ENCODE peak calls at places on chromosomes 7 and 10, in seven cellular contexts. One of them, this sample, is unnamed.

GRCh38 chr10:48801026-48801425 is 116.4 kb downstream of the WDFY4 start:
- DNase-seq in astrocyte: no peak
- DNase-seq in hepatocyte: no peak
- DNase-seq in IMR-90: no peak
- DNase-seq in GM23338: no peak
- DNase-seq in fibroblast of lung: no peak
- DNase-seq in HCT116: no peak
- DNase-seq in this sample: no peak

GRCh38 chr10:126063353-126063791 is 167.0 kb downstream of the FANK1 start:
- DNase-seq in astrocyte: peak; percentile 97
- DNase-seq in hepatocyte: no peak
- DNase-seq in IMR-90: peak; percentile 81
- DNase-seq in GM23338: no peak
- DNase-seq in fibroblast of lung: peak; percentile 98
- DNase-seq in HCT116: peak; percentile 19
- DNase-seq in this sample: no peak

GRCh38 chr10:30488319-30488718 is 54.3 kb downstream of the MAP3K8 start:
- DNase-seq in astrocyte: no peak
- DNase-seq in hepatocyte: no peak
- DNase-seq in IMR-90: no peak
- DNase-seq in GM23338: no peak
- DNase-seq in fibroblast of lung: no peak
- DNase-seq in HCT116: no peak
- DNase-seq in this sample: no peak

GRCh38 chr10:116316533-116316932 is 7.7 kb upstream of the CCDC172 start:
- DNase-seq in astrocyte: peak; percentile 49
- DNase-seq in hepatocyte: no peak
- DNase-seq in IMR-90: no peak
- DNase-seq in GM23338: no peak
- DNase-seq in fibroblast of lung: peak; percentile 56
- DNase-seq in HCT116: no peak
- DNase-seq in this sample: no peak

GRCh38 chr10:59229451-59229850 is 53.0 kb downstream of the PHYHIPL start:
- DNase-seq in astrocyte: no peak
- DNase-seq in hepatocyte: no peak
- DNase-seq in IMR-90: no peak
- DNase-seq in GM23338: no peak
- DNase-seq in fibroblast of lung: no peak
- DNase-seq in HCT116: no peak
- DNase-seq in this sample: no peak

GRCh38 chr10:3210251-3210650 is 37.7 kb upstream of the PITRM1 start:
- DNase-seq in astrocyte: no peak
- DNase-seq in hepatocyte: no peak
- DNase-seq in IMR-90: no peak
- DNase-seq in GM23338: no peak
- DNase-seq in fibroblast of lung: no peak
- DNase-seq in HCT116: no peak
- DNase-seq in this sample: no peak

GRCh38 chr10:114874827-114875541 is 53.4 kb downstream of the FHIP2A start:
- DNase-seq in astrocyte: peak; percentile 46
- DNase-seq in hepatocyte: peak; percentile 60
- DNase-seq in IMR-90: peak; percentile 38
- DNase-seq in GM23338: peak; percentile 85
- DNase-seq in fibroblast of lung: peak; percentile 67
- DNase-seq in HCT116: no peak
- DNase-seq in this sample: peak; percentile 85

GRCh38 chr7:157654350-157654749 is 317.5 kb downstream of the DNAJB6 start:
- DNase-seq in astrocyte: no peak
- DNase-seq in hepatocyte: no peak
- DNase-seq in IMR-90: no peak
- DNase-seq in GM23338: no peak
- DNase-seq in fibroblast of lung: no peak
- DNase-seq in HCT116: no peak
- DNase-seq in this sample: no peak

GRCh38 chr7:38870147-38870546 is 38.8 kb downstream of the VPS41 start:
- DNase-seq in astrocyte: no peak
- DNase-seq in hepatocyte: no peak
- DNase-seq in IMR-90: no peak
- DNase-seq in GM23338: no peak
- DNase-seq in fibroblast of lung: no peak
- DNase-seq in HCT116: no peak
- DNase-seq in this sample: no peak

GRCh38 chr10:44311563-44311905 is 73.4 kb downstream of the CXCL12 start:
- DNase-seq in astrocyte: no peak
- DNase-seq in hepatocyte: no peak
- DNase-seq in IMR-90: no peak
- DNase-seq in GM23338: no peak
- DNase-seq in fibroblast of lung: no peak
- DNase-seq in HCT116: no peak
- DNase-seq in this sample: no peak

GRCh38 chr10:86339226-86339865 is 27.2 kb downstream of the GRID1 start:
- DNase-seq in astrocyte: no peak
- DNase-seq in hepatocyte: no peak
- DNase-seq in IMR-90: no peak
- DNase-seq in GM23338: no peak
- DNase-seq in fibroblast of lung: no peak
- DNase-seq in HCT116: no peak
- DNase-seq in this sample: no peak

GRCh38 chr7:49980414-49980813 is 112.6 kb downstream of the ZPBP start:
- DNase-seq in astrocyte: no peak
- DNase-seq in hepatocyte: no peak
- DNase-seq in IMR-90: no peak
- DNase-seq in GM23338: no peak
- DNase-seq in fibroblast of lung: no peak
- DNase-seq in HCT116: no peak
- DNase-seq in this sample: no peak

GRCh38 chr7:35697414-35698175 is 2.7 kb upstream of the HERPUD2 start:
- DNase-seq in astrocyte: peak; percentile 54
- DNase-seq in hepatocyte: no peak
- DNase-seq in IMR-90: peak; percentile 71
- DNase-seq in GM23338: no peak
- DNase-seq in fibroblast of lung: peak; percentile 63
- DNase-seq in HCT116: no peak
- DNase-seq in this sample: no peak

GRCh38 chr10:58807631-58808024 is 295.0 kb downstream of the BICC1 start:
- DNase-seq in astrocyte: peak; percentile 32
- DNase-seq in hepatocyte: no peak
- DNase-seq in IMR-90: peak; percentile 63
- DNase-seq in GM23338: no peak
- DNase-seq in fibroblast of lung: peak; percentile 53
- DNase-seq in HCT116: no peak
- DNase-seq in this sample: no peak

GRCh38 chr7:117088623-117089199 is 135.4 kb downstream of the ST7 start:
- DNase-seq in astrocyte: no peak
- DNase-seq in hepatocyte: no peak
- DNase-seq in IMR-90: no peak
- DNase-seq in GM23338: no peak
- DNase-seq in fibroblast of lung: no peak
- DNase-seq in HCT116: no peak
- DNase-seq in this sample: no peak

GRCh38 chr10:101771380-101771779 is 4.5 kb downstream of the FGF8 start:
- DNase-seq in astrocyte: no peak
- DNase-seq in hepatocyte: no peak
- DNase-seq in IMR-90: no peak
- DNase-seq in GM23338: no peak
- DNase-seq in fibroblast of lung: no peak
- DNase-seq in HCT116: no peak
- DNase-seq in this sample: no peak

GRCh38 chr10:2856598-2856997 is 210.8 kb upstream of the PFKP start:
- DNase-seq in astrocyte: no peak
- DNase-seq in hepatocyte: no peak
- DNase-seq in IMR-90: no peak
- DNase-seq in GM23338: no peak
- DNase-seq in fibroblast of lung: no peak
- DNase-seq in HCT116: no peak
- DNase-seq in this sample: no peak

GRCh38 chr10:122376364-122376961 is 2.0 kb downstream of the PLEKHA1 start:
- DNase-seq in astrocyte: no peak
- DNase-seq in hepatocyte: no peak
- DNase-seq in IMR-90: no peak
- DNase-seq in GM23338: no peak
- DNase-seq in fibroblast of lung: no peak
- DNase-seq in HCT116: no peak
- DNase-seq in this sample: no peak

GRCh38 chr7:55476852-55477780 is 95.2 kb downstream of the VOPP1 start:
- DNase-seq in astrocyte: no peak
- DNase-seq in hepatocyte: no peak
- DNase-seq in IMR-90: no peak
- DNase-seq in GM23338: no peak
- DNase-seq in fibroblast of lung: no peak
- DNase-seq in HCT116: no peak
- DNase-seq in this sample: peak; percentile 18

GRCh38 chr10:74738543-74738942 is 87.9 kb upstream of the KAT6B start:
- DNase-seq in astrocyte: no peak
- DNase-seq in hepatocyte: no peak
- DNase-seq in IMR-90: no peak
- DNase-seq in GM23338: no peak
- DNase-seq in fibroblast of lung: no peak
- DNase-seq in HCT116: no peak
- DNase-seq in this sample: no peak

GRCh38 chr10:74738985-74739567 is 87.3 kb upstream of the KAT6B start:
- DNase-seq in astrocyte: no peak
- DNase-seq in hepatocyte: no peak
- DNase-seq in IMR-90: peak; percentile 16
- DNase-seq in GM23338: peak; percentile 62
- DNase-seq in fibroblast of lung: peak; percentile 3
- DNase-seq in HCT116: no peak
- DNase-seq in this sample: peak; percentile 44

GRCh38 chr10:74733612-74734011 is 92.8 kb upstream of the KAT6B start:
- DNase-seq in astrocyte: no peak
- DNase-seq in hepatocyte: no peak
- DNase-seq in IMR-90: no peak
- DNase-seq in GM23338: no peak
- DNase-seq in fibroblast of lung: no peak
- DNase-seq in HCT116: no peak
- DNase-seq in this sample: no peak

GRCh38 chr10:74736029-74736428 is 90.4 kb upstream of the KAT6B start:
- DNase-seq in astrocyte: no peak
- DNase-seq in hepatocyte: no peak
- DNase-seq in IMR-90: no peak
- DNase-seq in GM23338: no peak
- DNase-seq in fibroblast of lung: no peak
- DNase-seq in HCT116: no peak
- DNase-seq in this sample: no peak

DNA sequence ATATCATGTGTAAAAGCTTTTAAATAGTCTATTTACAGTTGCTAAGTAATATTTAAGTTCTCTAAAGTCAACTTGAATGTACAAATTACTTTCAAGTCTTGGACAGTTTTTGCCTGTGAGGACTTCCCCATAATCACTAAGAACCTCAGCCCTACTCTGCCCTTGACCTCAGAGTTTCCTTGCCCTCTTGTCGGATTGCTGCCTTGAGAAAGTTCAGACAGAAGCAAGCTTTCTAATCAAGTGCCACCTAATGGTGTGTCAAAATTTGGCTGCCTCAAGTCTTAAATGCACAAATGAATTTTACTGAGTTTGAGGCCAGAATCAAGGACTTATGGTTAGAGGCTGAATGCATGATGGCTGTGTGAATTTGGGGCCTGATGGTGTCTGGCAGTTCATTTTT is 88.3 kb upstream of the KAT6B start:
- DNase-seq in astrocyte: no peak
- DNase-seq in hepatocyte: no peak
- DNase-seq in IMR-90: peak; percentile 3
- DNase-seq in GM23338: no peak
- DNase-seq in fibroblast of lung: no peak
- DNase-seq in HCT116: no peak
- DNase-seq in this sample: no peak
- TF ChIP-seq CTCF in astrocyte: no peak
- TF ChIP-seq CTCF in hepatocyte: no peak
- TF ChIP-seq CTCF in IMR-90: no peak
- TF ChIP-seq CTCF in GM23338: no peak
- TF ChIP-seq CTCF in fibroblast of lung: no peak
- TF ChIP-seq CTCF in HCT116: no peak
- TF ChIP-seq CTCF in this sample: no peak

DNA sequence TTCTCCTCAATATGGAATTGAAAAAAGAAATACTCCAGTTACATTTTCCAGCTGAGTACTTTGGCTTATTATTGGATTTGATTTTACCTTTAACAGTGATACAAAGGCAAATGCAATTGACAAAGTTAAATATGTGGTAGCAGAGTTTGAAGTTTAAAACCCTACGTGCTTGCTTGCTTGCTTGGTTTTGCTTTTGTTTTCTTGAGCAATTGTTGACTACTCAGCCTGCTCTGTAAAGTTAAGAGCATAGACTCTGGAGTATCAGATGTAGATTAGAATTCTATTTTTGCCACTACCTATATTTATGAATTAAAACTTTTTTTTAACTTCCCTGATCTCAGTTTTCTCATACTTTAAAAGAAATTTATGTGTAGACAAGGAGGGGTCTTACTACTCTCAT is 51.4 kb downstream of the PCDH15 start:
- DNase-seq in astrocyte: no peak
- DNase-seq in hepatocyte: no peak
- DNase-seq in IMR-90: no peak
- DNase-seq in GM23338: no peak
- DNase-seq in fibroblast of lung: no peak
- DNase-seq in HCT116: no peak
- DNase-seq in this sample: no peak
- H2AFZ ChIP-seq in astrocyte: no peak overlapping the region
- H2AFZ ChIP-seq in hepatocyte: no peak overlapping the region
- H2AFZ ChIP-seq in IMR-90: no peak overlapping the region
- H2AFZ ChIP-seq in GM23338: no peak overlapping the region
- H2AFZ ChIP-seq in fibroblast of lung: no peak overlapping the region
- H2AFZ ChIP-seq in HCT116: no peak overlapping the region
- H2AFZ ChIP-seq in this sample: no peak overlapping the region

GRCh38 chr10:73218466-73219191 is 28.4 kb downstream of the DNAJC9 start:
- DNase-seq in astrocyte: no peak
- DNase-seq in hepatocyte: peak; percentile 11
- DNase-seq in IMR-90: peak; percentile 28
- DNase-seq in GM23338: peak; percentile 52
- DNase-seq in fibroblast of lung: peak; percentile 6
- DNase-seq in HCT116: peak; percentile 19
- DNase-seq in this sample: no peak
- TF ChIP-seq CTCF in astrocyte: peak; percentile 40
- TF ChIP-seq CTCF in hepatocyte: peak; percentile 36
- TF ChIP-seq CTCF in IMR-90: peak; percentile 30
- TF ChIP-seq CTCF in GM23338: peak; percentile 68
- TF ChIP-seq CTCF in fibroblast of lung: peak; percentile 16
- TF ChIP-seq CTCF in HCT116: peak; percentile 26
- TF ChIP-seq CTCF in this sample: peak; percentile 66

DNA sequence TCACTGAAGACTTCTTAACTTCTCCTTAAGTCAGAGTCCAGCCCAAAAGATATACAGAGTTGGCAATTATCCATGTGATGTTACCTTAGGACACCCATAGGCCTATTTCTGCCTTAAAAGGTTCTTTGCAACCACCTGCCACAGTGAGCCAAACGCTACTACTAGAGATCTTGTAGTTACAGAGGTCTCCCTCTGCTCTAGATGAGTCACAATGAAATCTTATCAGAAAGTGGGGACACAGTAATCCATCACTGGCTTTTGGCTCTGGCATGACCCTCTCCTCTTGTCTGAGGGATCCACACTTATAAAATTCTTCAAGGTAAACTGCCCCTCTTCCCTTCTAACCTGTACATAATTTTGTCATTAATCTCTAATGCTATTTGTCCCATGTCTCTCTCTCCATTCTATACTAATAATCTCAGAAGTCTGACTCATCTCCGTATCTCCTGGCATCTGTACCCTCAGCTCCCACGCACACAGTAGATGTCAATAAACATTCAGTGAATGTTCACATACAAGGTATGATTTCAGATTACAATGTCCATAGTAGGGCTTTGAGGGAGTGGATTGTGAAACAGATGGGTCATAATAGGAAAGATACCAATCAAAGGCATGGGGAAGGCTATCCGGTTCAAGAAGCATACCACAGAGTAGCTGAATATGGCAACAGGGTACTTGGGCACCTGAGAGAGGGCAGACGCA is 112.1 kb downstream of the SGMS1 start:
- DNase-seq in astrocyte: peak; percentile 70
- DNase-seq in hepatocyte: peak; percentile 31
- DNase-seq in IMR-90: peak; percentile 80
- DNase-seq in GM23338: no peak
- DNase-seq in fibroblast of lung: peak; percentile 72
- DNase-seq in HCT116: peak; percentile 47
- DNase-seq in this sample: no peak
- H2AFZ ChIP-seq in astrocyte: no peak overlapping the region
- H2AFZ ChIP-seq in hepatocyte: no peak overlapping the region
- H2AFZ ChIP-seq in IMR-90: no peak overlapping the region
- H2AFZ ChIP-seq in GM23338: no peak overlapping the region
- H2AFZ ChIP-seq in fibroblast of lung: no peak overlapping the region
- H2AFZ ChIP-seq in HCT116: no peak overlapping the region
- H2AFZ ChIP-seq in this sample: no peak overlapping the region

This sample was measured in H9.